ENCODE peak calls at places on chromosome 7, in ten cellular contexts. M is activated CD4-positive, alpha-beta T cell treated with anti-CD3 and anti-CD28 coated beads, Interleukin-2, amount 10 ng/mL, durations not matched to agents 7 days and 5 days; Q is stimulated activated CD8-positive, alpha-beta memory T cell treated with anti-CD3 and anti-CD28 coated beads, Interleukin-15, amount 100 ng/mL, for 24 hours; U is HEK293T; I is HuH-7.5; E is ovary; A is amniotic epithelial cell; P is testis; D is retina; Y is A172. J is an unnamed sample.

GRCh38 chr7:27606270-27607209 is 56.1 kb downstream of the HIBADH start:
- DNase-seq in M (no peak), Q (no peak), U (peak), I (no peak), E (no peak), A (peak), P (no peak), D (no peak), Y (peak), J (no peak)

GRCh38 chr7:83166781-83167180 is 4.1 kb upstream of the PCLO start:
- DNase-seq in M (no peak), Q (no peak), U (no peak), I (no peak), E (no peak), A (no peak), P (no peak), D (no peak), Y (no peak), J (no peak)

GRCh38 chr7:105759670-105760548 is 116.5 kb downstream of the ATXN7L1 start:
- DNase-seq in M (peak), Q (no peak), U (peak), I (peak), E (peak), A (peak), P (peak), D (no peak), Y (peak), J (peak)

GRCh38 chr7:20698469-20698868 is 83.0 kb downstream of the ABCB5 start:
- DNase-seq in M (no peak), Q (no peak), U (no peak), I (no peak), E (no peak), A (no peak), P (no peak), D (no peak), Y (no peak), J (no peak)

GRCh38 chr7:74289660-74290589 is 718 bp downstream of the CLIP2 start:
- DNase-seq in M (no peak), Q (no peak), U (no peak), I (no peak), E (peak), A (no peak), P (no peak), D (peak), Y (peak), J (peak)

GRCh38 chr7:140330128-140330527 is 68.2 kb downstream of the SLC37A3 start:
- DNase-seq in M (no peak), Q (no peak), U (no peak), I (no peak), E (no peak), A (no peak), P (no peak), D (no peak), Y (no peak), J (no peak)

GRCh38 chr7:116142374-116142773 is 68.0 kb upstream of the TES start:
- DNase-seq in M (no peak), Q (no peak), U (no peak), I (no peak), E (no peak), A (no peak), P (no peak), D (no peak), Y (no peak), J (no peak)

GRCh38 chr7:12638851-12639467 is 48.5 kb upstream of the ARL4A start:
- DNase-seq in M (no peak), Q (no peak), U (peak), I (no peak), E (no peak), A (peak), P (no peak), D (peak), Y (peak), J (no peak)

GRCh38 chr7:151313857-151314256 is 27.8 kb upstream of the NUB1 start:
- DNase-seq in M (no peak), Q (no peak), U (no peak), I (no peak), E (no peak), A (peak), P (peak), D (no peak), Y (no peak), J (peak)

GRCh38 chr7:12210179-12211053 is 678 bp upstream of the TMEM106B start:
- DNase-seq in M (no peak), Q (peak), U (no peak), I (peak), E (no peak), A (no peak), P (peak), D (no peak), Y (peak), J (peak)

GRCh38 chr7:4837814-4838625 is 23.8 kb downstream of the PAPOLB start:
- DNase-seq in M (no peak), Q (no peak), U (peak), I (no peak), E (no peak), A (no peak), P (no peak), D (peak), Y (no peak), J (no peak)

GRCh38 chr7:18727094-18727870 is 231.7 kb downstream of the HDAC9 start:
- DNase-seq in M (no peak), Q (no peak), U (no peak), I (peak), E (no peak), A (peak), P (no peak), D (no peak), Y (no peak), J (no peak)

GRCh38 chr7:55052081-55052480 is 33.3 kb downstream of the EGFR start:
- DNase-seq in M (no peak), Q (no peak), U (no peak), I (no peak), E (no peak), A (peak), P (no peak), D (no peak), Y (peak), J (no peak)